ENCODE peak calls at places on chromosomes 3 and 15, in four cellular contexts. One of them, this sample, is unnamed.

GRCh38 chr15:39549912-39550311 is 31.0 kb upstream of the THBS1 start:
- DNase-seq in left lung: no peak
- DNase-seq in PC-3: no peak
- DNase-seq in heart left ventricle: no peak
- DNase-seq in this sample: no peak

GRCh38 chr3:73614385-73614784 is 10.4 kb downstream of the PDZRN3 start:
- DNase-seq in left lung: no peak
- DNase-seq in PC-3: no peak
- DNase-seq in heart left ventricle: no peak
- DNase-seq in this sample: no peak

GRCh38 chr3:81998139-81998755 is 236.8 kb upstream of the GBE1 start:
- DNase-seq in left lung: no peak
- DNase-seq in PC-3: no peak
- DNase-seq in heart left ventricle: no peak
- DNase-seq in this sample: no peak

GRCh38 chr3:24829011-24829581 is 334.4 kb upstream of the THRB start:
- DNase-seq in left lung: peak; percentile 39
- DNase-seq in PC-3: no peak
- DNase-seq in heart left ventricle: peak; percentile 66
- DNase-seq in this sample: peak; percentile 74

GRCh38 chr3:88005066-88005465 is 53.7 kb downstream of the CGGBP1 start:
- DNase-seq in left lung: no peak
- DNase-seq in PC-3: peak; percentile 66
- DNase-seq in heart left ventricle: no peak
- DNase-seq in this sample: no peak

GRCh38 chr3:169094204-169094603 is 569.3 kb downstream of the MECOM start:
- DNase-seq in left lung: no peak
- DNase-seq in PC-3: no peak
- DNase-seq in heart left ventricle: no peak
- DNase-seq in this sample: no peak

GRCh38 chr15:94844533-94845390 is 613.4 kb downstream of the MCTP2 start:
- DNase-seq in left lung: peak; percentile 66
- DNase-seq in PC-3: no peak
- DNase-seq in heart left ventricle: peak; percentile 88
- DNase-seq in this sample: peak; percentile 77

GRCh38 chr3:197516517-197516889 is 39.3 kb downstream of the BDH1 start:
- DNase-seq in left lung: no peak
- DNase-seq in PC-3: peak; percentile 98
- DNase-seq in heart left ventricle: no peak
- DNase-seq in this sample: no peak

GRCh38 chr3:110968076-110968475 is 103.5 kb upstream of the NECTIN3 start:
- DNase-seq in left lung: no peak
- DNase-seq in PC-3: no peak
- DNase-seq in heart left ventricle: no peak
- DNase-seq in this sample: no peak

GRCh38 chr3:26590919-26591318 is 31.7 kb upstream of the LRRC3B start:
- DNase-seq in left lung: peak; percentile 31
- DNase-seq in PC-3: no peak
- DNase-seq in heart left ventricle: no peak
- DNase-seq in this sample: no peak

GRCh38 chr3:148866261-148866660 is 1.2 kb downstream of the CPA3 start:
- DNase-seq in left lung: no peak
- DNase-seq in PC-3: no peak
- DNase-seq in heart left ventricle: no peak
- DNase-seq in this sample: no peak

GRCh38 chr15:59169337-59169736 is 37.3 kb upstream of the LDHAL6B start:
- DNase-seq in left lung: no peak
- DNase-seq in PC-3: peak; percentile 53
- DNase-seq in heart left ventricle: no peak
- DNase-seq in this sample: peak; percentile 74

GRCh38 chr3:41143421-41144031 is 55.8 kb upstream of the CTNNB1 start:
- DNase-seq in left lung: no peak
- DNase-seq in PC-3: no peak
- DNase-seq in heart left ventricle: no peak
- DNase-seq in this sample: no peak

GRCh38 chr15:88894348-88894818 is 961 bp downstream of the HAPLN3 start:
- DNase-seq in left lung: peak; percentile 62
- DNase-seq in PC-3: peak; percentile 77
- DNase-seq in heart left ventricle: peak; percentile 81
- DNase-seq in this sample: peak; percentile 87

GRCh38 chr3:38636464-38636863 is 13.0 kb downstream of the SCN5A start:
- DNase-seq in left lung: no peak
- DNase-seq in PC-3: no peak
- DNase-seq in heart left ventricle: no peak
- DNase-seq in this sample: no peak

GRCh38 chr3:182252802-182253201 is 540.5 kb upstream of the ATP11B start:
- DNase-seq in left lung: no peak
- DNase-seq in PC-3: no peak
- DNase-seq in heart left ventricle: no peak
- DNase-seq in this sample: no peak

GRCh38 chr3:120160050-120160449 is 65.8 kb upstream of the GSK3B start:
- DNase-seq in left lung: peak; percentile 64
- DNase-seq in PC-3: peak; percentile 99
- DNase-seq in heart left ventricle: no peak
- DNase-seq in this sample: peak; percentile 36

GRCh38 chr3:14645453-14645852 is 6.1 kb upstream of the CCDC174 start:
- DNase-seq in left lung: no peak
- DNase-seq in PC-3: no peak
- DNase-seq in heart left ventricle: no peak
- DNase-seq in this sample: no peak

GRCh38 chr3:14646150-14646573 is 5.4 kb upstream of the CCDC174 start:
- DNase-seq in left lung: no peak
- DNase-seq in PC-3: no peak
- DNase-seq in heart left ventricle: no peak
- DNase-seq in this sample: no peak

GRCh38 chr3:14647976-14648955 is 3.3 kb upstream of the CCDC174 start:
- DNase-seq in left lung: no peak
- DNase-seq in PC-3: no peak
- DNase-seq in heart left ventricle: no peak
- DNase-seq in this sample: no peak

GRCh38 chr3:14649466-14649865 is 2.1 kb upstream of the CCDC174 start:
- DNase-seq in left lung: no peak
- DNase-seq in PC-3: no peak
- DNase-seq in heart left ventricle: no peak
- DNase-seq in this sample: no peak

GRCh38 chr3:14646589-14647413 is 4.8 kb upstream of the CCDC174 start:
- DNase-seq in left lung: no peak
- DNase-seq in PC-3: no peak
- DNase-seq in heart left ventricle: no peak
- DNase-seq in this sample: no peak
- TF ChIP-seq CTCF in left lung: no peak
- TF ChIP-seq CTCF in PC-3: no peak
- TF ChIP-seq CTCF in heart left ventricle: no peak
- TF ChIP-seq CTCF in this sample: no peak

DNA sequence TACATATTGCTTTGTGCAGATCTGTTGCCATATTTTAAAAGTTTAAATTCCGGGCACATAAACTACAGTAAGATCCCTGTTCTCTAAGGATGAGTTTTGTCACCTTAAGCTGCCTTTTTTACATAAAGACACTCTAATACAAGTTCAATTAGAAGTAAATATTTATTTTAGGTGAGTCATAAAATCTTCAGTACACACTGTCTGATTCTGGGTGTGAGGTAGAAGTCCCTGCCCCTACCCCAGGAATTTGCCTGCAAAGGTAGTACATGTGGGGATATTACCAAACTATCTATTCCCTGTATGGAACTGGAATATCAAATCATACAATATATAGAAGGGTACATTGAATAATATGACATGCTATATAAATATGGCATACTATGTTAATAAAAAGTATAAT is 6.3 kb downstream of the SCG3 start:
- DNase-seq in left lung: no peak
- DNase-seq in PC-3: no peak
- DNase-seq in heart left ventricle: no peak
- DNase-seq in this sample: no peak
- H3K4me3 ChIP-seq in left lung: no peak overlapping the region
- H3K4me3 ChIP-seq in PC-3: no peak overlapping the region
- H3K4me3 ChIP-seq in heart left ventricle: no peak overlapping the region
- H3K4me3 ChIP-seq in this sample: no peak overlapping the region

DNA sequence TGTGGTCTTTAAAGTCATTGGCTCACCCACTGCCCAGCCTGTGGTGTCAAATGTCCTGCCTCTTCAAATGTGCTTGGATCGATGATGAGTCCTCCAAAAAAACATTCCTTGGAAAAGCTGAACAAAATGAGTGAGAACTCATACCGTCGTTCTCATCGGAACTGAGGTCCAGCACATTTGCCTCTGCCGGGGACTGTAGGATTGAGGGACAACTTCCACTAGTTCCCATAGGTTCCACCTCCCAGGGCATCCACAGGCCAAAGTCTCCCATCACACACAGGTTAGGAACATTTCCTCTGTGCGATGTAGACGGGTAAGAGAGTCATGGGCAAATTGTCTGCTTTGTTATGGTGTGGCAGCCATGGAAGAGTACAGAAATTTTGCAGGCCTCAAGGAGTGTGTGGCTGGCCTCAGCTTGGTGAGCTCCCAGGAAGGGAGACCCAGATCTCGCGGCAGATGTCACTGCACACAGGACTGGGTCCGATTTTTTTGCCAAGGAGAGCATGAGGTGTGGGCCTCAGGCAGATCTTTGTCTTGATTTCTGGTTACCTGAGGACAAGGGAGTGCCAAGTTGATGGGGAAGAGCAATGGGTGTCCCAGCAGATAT is 115.7 kb downstream of the SNRPN start:
- DNase-seq in left lung: no peak
- DNase-seq in PC-3: no peak
- DNase-seq in heart left ventricle: peak; percentile 14
- DNase-seq in this sample: no peak
- H3K9me3 ChIP-seq in left lung: peaks cover 100% of the 10 kb centered on the region
- H3K9me3 ChIP-seq in PC-3: peaks cover 94% of the 10 kb centered on the region
- H3K9me3 ChIP-seq in heart left ventricle: peaks cover 99% of the 10 kb centered on the region
- H3K9me3 ChIP-seq in this sample: peaks cover 100% of the 10 kb centered on the region

GRCh38 chr3:64224826-64225606 is at the start of gene PRICKLE2:
- DNase-seq in left lung: peak; percentile 50
- DNase-seq in PC-3: no peak
- DNase-seq in heart left ventricle: peak; percentile 86
- DNase-seq in this sample: peak; percentile 94
- TF ChIP-seq CTCF in left lung: no peak
- TF ChIP-seq CTCF in PC-3: no peak
- TF ChIP-seq CTCF in heart left ventricle: peak; percentile 36
- TF ChIP-seq CTCF in this sample: peak; percentile 27

DNA sequence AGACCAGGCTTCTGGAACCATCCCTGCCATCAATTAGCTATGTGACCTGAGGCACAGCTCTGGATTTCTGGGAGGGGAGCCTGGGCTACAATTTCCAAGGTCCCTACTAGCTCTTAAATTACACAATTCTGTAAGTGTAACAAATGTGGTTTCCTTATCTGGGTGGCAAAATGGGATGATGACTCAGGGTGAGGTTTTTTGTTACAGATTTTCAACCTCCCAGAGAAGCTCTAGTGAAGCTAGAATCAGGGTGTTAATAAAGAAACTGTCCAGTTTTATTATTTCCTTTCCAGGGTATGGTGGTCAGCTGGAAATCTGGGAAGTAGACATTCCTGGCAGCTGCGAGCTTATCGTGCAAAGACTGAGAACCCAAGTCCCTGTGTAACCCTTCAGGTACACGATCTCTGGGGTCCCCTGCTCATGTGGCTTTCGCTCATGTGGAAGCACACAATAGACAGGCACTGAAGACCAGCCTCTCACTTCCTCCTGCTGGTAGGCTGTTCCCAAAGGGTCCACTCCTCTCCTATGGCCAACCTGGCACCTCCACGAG is 7.3 kb downstream of the RAB27A start:
- DNase-seq in left lung: no peak
- DNase-seq in PC-3: peak; percentile 43
- DNase-seq in heart left ventricle: no peak
- DNase-seq in this sample: no peak
- H3K4me3 ChIP-seq in left lung: peak overlapping the region; percentile 5
- H3K4me3 ChIP-seq in PC-3: no peak overlapping the region
- H3K4me3 ChIP-seq in heart left ventricle: no peak overlapping the region
- H3K4me3 ChIP-seq in this sample: no peak overlapping the region

DNA sequence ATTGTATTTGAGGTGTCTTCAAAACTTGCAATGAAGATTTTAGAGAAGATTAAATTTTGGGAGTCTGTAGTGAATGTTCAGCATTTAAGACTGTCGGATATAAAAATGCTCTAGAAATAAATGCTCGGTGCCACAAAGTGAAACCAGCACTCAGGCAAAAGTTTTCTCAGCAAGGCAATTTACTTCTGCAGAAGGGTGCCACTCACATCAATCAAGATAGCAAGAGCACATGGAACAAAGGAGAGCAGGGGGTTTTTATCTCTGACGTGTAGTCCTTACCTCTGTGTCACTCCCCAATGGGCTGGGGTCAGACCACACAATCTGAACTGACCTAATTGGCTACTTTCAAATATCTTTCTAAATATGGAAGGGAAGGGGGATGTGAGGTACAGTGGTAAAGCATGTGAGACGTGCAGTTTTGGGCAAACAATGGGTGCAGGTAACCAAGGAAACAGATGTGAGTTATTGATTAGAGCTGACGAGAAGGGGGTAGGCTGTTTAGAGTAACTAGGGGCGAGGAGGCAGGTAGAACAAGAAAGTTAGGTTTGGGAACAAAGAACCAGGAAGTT is 23.4 kb upstream of the FXR1 start:
- DNase-seq in left lung: no peak
- DNase-seq in PC-3: no peak
- DNase-seq in heart left ventricle: no peak
- DNase-seq in this sample: no peak
- H3K9me3 ChIP-seq in left lung: peaks cover 27% of the 10 kb centered on the region
- H3K9me3 ChIP-seq in PC-3: peaks cover 10% of the 10 kb centered on the region
- H3K9me3 ChIP-seq in heart left ventricle: peaks cover 11% of the 10 kb centered on the region
- H3K9me3 ChIP-seq in this sample: peaks cover 20% of the 10 kb centered on the region

DNA sequence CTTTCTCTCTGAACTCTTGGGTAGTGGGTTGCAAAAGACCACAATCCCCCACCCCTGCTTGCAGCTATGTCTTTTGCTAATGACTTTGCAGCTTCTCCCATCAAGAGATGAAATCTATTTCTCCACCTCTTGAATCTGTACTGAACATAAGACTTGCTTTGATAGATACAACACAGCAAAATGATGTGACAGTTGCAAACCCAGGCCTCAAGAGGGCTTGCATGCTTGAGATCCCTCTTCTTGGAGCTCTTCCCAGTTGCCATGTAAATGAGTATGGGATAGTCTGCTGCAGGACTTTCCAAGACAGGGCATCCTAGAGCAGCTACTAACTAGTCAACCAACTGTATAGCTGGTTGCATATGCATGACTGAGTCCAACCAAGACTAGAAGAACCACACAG is 783.6 kb downstream of the PDCD6IP start:
- DNase-seq in left lung: no peak
- DNase-seq in PC-3: no peak
- DNase-seq in heart left ventricle: no peak
- DNase-seq in this sample: no peak
- TF ChIP-seq CTCF in left lung: no peak
- TF ChIP-seq CTCF in PC-3: no peak
- TF ChIP-seq CTCF in heart left ventricle: no peak
- TF ChIP-seq CTCF in this sample: no peak

This sample was measured in ascending aorta.